ENCODE peak calls at places on chromosomes 3 and 15, in seven cellular contexts. N is HCT116; L is tibial nerve; X is right cardiac atrium; M is left ventricle myocardium inferior; K is GM23338; H is effector memory CD4-positive, alpha-beta T cell. T is an unnamed sample.

GRCh38 chr15:62942411-62942810 is 100.1 kb upstream of the TPM1 start:
- DNase-seq in L (no peak), K (no peak), H (no peak), M (no peak), N (no peak), X (no peak), T (no peak)

GRCh38 chr15:95693917-95694316 is 636.6 kb upstream of the NR2F2 start:
- DNase-seq in H (no peak), K (no peak), M (no peak), L (no peak), X (no peak), N (no peak), T (no peak)

GRCh38 chr3:18378218-18378617 is 46.9 kb downstream of the SATB1 start:
- DNase-seq in N (no peak), K (no peak), L (no peak), M (no peak), X (no peak), H (no peak), T (no peak)

GRCh38 chr15:40118473-40118872 is 9.8 kb upstream of the BMF start:
- DNase-seq in M (no peak), N (no peak), K (no peak), L (no peak), X (no peak), H (no peak), T (no peak)

GRCh38 chr15:69467636-69468035 is 15.0 kb downstream of the RPLP1 start:
- DNase-seq in M (no peak), X (no peak), L (no peak), K (no peak), H (no peak), N (no peak), T (no peak)

GRCh38 chr3:142993958-142994442 is 7.4 kb upstream of the U2SURP start:
- DNase-seq in M (peak; percentile 53), K (peak; percentile 88), L (peak; percentile 31), N (peak; percentile 59), H (no peak), X (peak; percentile 57), T (peak; percentile 64)

GRCh38 chr15:72532991-72533601 is 59.0 kb downstream of the ARIH1 start:
- DNase-seq in N (no peak), K (peak; percentile 55), L (no peak), H (no peak), X (no peak), M (no peak), T (no peak)

GRCh38 chr3:53833650-53834049 is 12.6 kb downstream of the CHDH start:
- DNase-seq in L (no peak), N (no peak), K (no peak), M (no peak), X (no peak), H (no peak), T (no peak)

GRCh38 chr3:62712776-62713175 is 162.4 kb downstream of the CADPS start:
- DNase-seq in M (no peak), N (no peak), K (no peak), H (no peak), X (no peak), L (no peak), T (no peak)

GRCh38 chr3:41705893-41706292 is 256.0 kb downstream of the ULK4 start:
- DNase-seq in M (no peak), L (no peak), H (no peak), K (no peak), N (no peak), X (no peak), T (no peak)

GRCh38 chr15:84653910-84654688 is at the start of gene WDR73:
- DNase-seq in L (peak; percentile 92), K (peak; percentile 97), H (peak; percentile 94), M (peak; percentile 97), X (peak; percentile 97), N (peak; percentile 87), T (peak; percentile 95)

GRCh38 chr15:36896949-36897348 is 203.4 kb downstream of the MEIS2 start:
- DNase-seq in X (no peak), L (no peak), H (no peak), K (no peak), M (no peak), N (no peak), T (no peak)

GRCh38 chr3:149653136-149653535 is 4.7 kb downstream of the WWTR1 start:
- DNase-seq in M (no peak), H (no peak), L (no peak), K (no peak), N (no peak), X (no peak), T (peak; percentile 42)

GRCh38 chr15:69686626-69687025 is 234.0 kb downstream of the RPLP1 start:
- DNase-seq in M (no peak), H (no peak), K (no peak), N (no peak), L (no peak), X (no peak), T (no peak)

GRCh38 chr15:43376017-43376705 is 5.3 kb downstream of the TUBGCP4 start:
- DNase-seq in K (peak; percentile 64), X (no peak), M (no peak), H (no peak), N (peak; percentile 27), L (no peak), T (no peak)

GRCh38 chr15:85755942-85756341 is 38.8 kb downstream of the KLHL25 start:
- DNase-seq in H (no peak), M (no peak), N (no peak), K (no peak), L (no peak), X (no peak), T (no peak)

GRCh38 chr15:42576040-42576594 is 711 bp downstream of the STARD9 start:
- DNase-seq in N (no peak), X (no peak), L (no peak), H (no peak), M (no peak), K (no peak), T (no peak)

GRCh38 chr3:157100079-157100477 is 59.9 kb downstream of the CCNL1 start:
- DNase-seq in H (no peak), K (no peak), M (no peak), N (no peak), X (no peak), L (no peak), T (no peak)

GRCh38 chr3:41265823-41266273 is 66.5 kb downstream of the CTNNB1 start:
- DNase-seq in K (no peak), X (no peak), L (no peak), H (no peak), M (no peak), N (no peak), T (no peak)

GRCh38 chr3:4696266-4696665 is 203.1 kb downstream of the ITPR1 start:
- DNase-seq in L (no peak), M (no peak), K (no peak), H (no peak), X (no peak), N (no peak), T (no peak)

GRCh38 chr3:152707314-152707713 is 127.6 kb upstream of the P2RY1 start:
- DNase-seq in H (no peak), N (no peak), L (no peak), K (no peak), M (no peak), X (no peak), T (no peak)

GRCh38 chr15:95940431-95940985 is 390.0 kb upstream of the NR2F2 start:
- DNase-seq in H (no peak), X (no peak), N (no peak), K (peak; percentile 51), M (no peak), L (no peak), T (no peak)

GRCh38 chr3:39250116-39250747 is 29.6 kb downstream of the CX3CR1 start:
- DNase-seq in X (no peak), N (no peak), H (no peak), M (no peak), K (no peak), L (no peak), T (no peak)

GRCh38 chr3:178568152-178568753 is 32.0 kb downstream of the KCNMB2 start:
- DNase-seq in L (no peak), M (no peak), H (no peak), K (no peak), X (no peak), N (no peak), T (no peak)

GRCh38 chr3:129505341-129505740 is 23.1 kb upstream of the RHO start:
- DNase-seq in M (no peak), K (no peak), X (no peak), L (no peak), N (no peak), H (no peak), T (no peak)

GRCh38 chr3:49900491-49901153 is 3.1 kb downstream of the MST1R start:
- DNase-seq in X (peak; percentile 46), L (no peak), M (peak; percentile 34), H (no peak), K (peak; percentile 30), N (peak; percentile 92), T (no peak)

GRCh38 chr15:74385442-74386132 is 18.1 kb upstream of the CYP11A1 start:
- DNase-seq in M (no peak), H (no peak), N (no peak), X (peak; percentile 36), L (no peak), K (no peak), T (no peak)
- H3K4me3 ChIP-seq in M (peak overlapping the region; percentile 11), H (no peak overlapping the region), N (no peak overlapping the region), X (no peak overlapping the region), L (no peak overlapping the region), K (no peak overlapping the region), T (no peak overlapping the region)

GRCh38 chr3:11553436-11554235 is 90.1 kb downstream of the VGLL4 start:
- DNase-seq in H (no peak), L (peak; percentile 64), X (peak; percentile 76), K (no peak), N (no peak), M (peak; percentile 45), T (peak; percentile 87)
- H3K27ac ChIP-seq in H (no peak overlapping the region), L (peak overlapping the region; percentile 97), X (peak overlapping the region; percentile 68), K (no peak overlapping the region), N (no peak overlapping the region), M (peak overlapping the region; percentile 71), T (peak overlapping the region; percentile 85)

DNA sequence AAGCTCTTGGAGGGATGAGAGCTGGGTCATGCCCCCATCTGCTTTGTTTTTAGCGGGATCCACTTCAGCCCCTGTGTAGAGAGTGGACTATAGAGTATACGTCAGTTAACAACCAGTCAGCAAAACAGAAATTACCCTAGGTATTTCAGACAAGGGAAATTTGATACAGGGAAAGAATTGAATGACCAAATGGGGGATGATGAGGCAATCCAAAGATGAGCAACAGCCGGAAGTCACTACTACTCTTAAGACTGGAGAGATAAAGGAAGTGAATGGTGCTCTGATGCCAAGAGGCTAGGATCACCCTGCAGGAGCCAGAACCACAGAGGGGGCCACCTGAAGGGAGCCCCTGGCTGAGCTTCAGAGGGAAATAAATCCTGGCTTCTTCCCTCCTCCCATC is 1.7 kb upstream of the GPR62 start:
- DNase-seq in M (no peak), H (no peak), K (no peak), X (no peak), L (no peak), N (no peak), T (no peak)
- H3K4me3 ChIP-seq in M (no peak overlapping the region), H (no peak overlapping the region), K (no peak overlapping the region), X (no peak overlapping the region), L (no peak overlapping the region), N (no peak overlapping the region), T (no peak overlapping the region)

GRCh38 chr3:117026401-117026800 is 316.8 kb downstream of the TUSC7 start:
- DNase-seq in X (no peak), H (no peak), K (no peak), N (no peak), L (no peak), M (no peak), T (no peak)
- H3K27ac ChIP-seq in X (no peak overlapping the region), H (no peak overlapping the region), K (no peak overlapping the region), N (no peak overlapping the region), L (no peak overlapping the region), M (no peak overlapping the region), T (no peak overlapping the region)